ENCODE peak calls at places on chromosome 13, in nine cellular contexts. Z is testis, E is neural progenitor cell, I is uterus, F is transverse colon, D is fibroblast of lung, V is body of pancreas, T is left ventricle myocardium inferior, N is heart right ventricle. P is an unnamed sample.

GRCh38 chr13:97559030-97559429 is 125.1 kb downstream of the RAP2A start:
- DNase-seq in I (no peak), F (no peak), V (no peak), E (no peak), Z (no peak), D (no peak), N (no peak), T (no peak), P (no peak)

GRCh38 chr13:89695343-89696257 is 1651.9 kb upstream of the MIR17HG start:
- DNase-seq in D (peak; percentile 27), E (peak; percentile 60), N (no peak), Z (peak; percentile 61), V (peak; percentile 45), T (no peak), F (peak; percentile 9), I (no peak), P (no peak)

GRCh38 chr13:21672811-21673591 is 2.1 kb downstream of the FGF9 start:
- DNase-seq in I (no peak), T (no peak), Z (no peak), N (no peak), V (peak; percentile 7), D (no peak), F (no peak), E (peak; percentile 20), P (no peak)

GRCh38 chr13:21043898-21044297 is 17.5 kb downstream of the LATS2 start:
- DNase-seq in F (no peak), N (no peak), Z (no peak), V (no peak), E (no peak), I (no peak), T (no peak), D (peak; percentile 88), P (no peak)

GRCh38 chr13:71290963-71291937 is 575.8 kb downstream of the DACH1 start:
- DNase-seq in D (peak; percentile 2), Z (peak; percentile 20), N (no peak), T (no peak), E (no peak), V (peak; percentile 58), I (peak; percentile 26), F (peak; percentile 19), P (no peak)

GRCh38 chr13:53001444-53001843 is 27.2 kb upstream of the OLFM4 start:
- DNase-seq in T (no peak), F (no peak), D (no peak), Z (no peak), N (no peak), E (no peak), I (no peak), V (no peak), P (no peak)

GRCh38 chr13:44331912-44332840 is 41.4 kb upstream of the SERP2 start:
- DNase-seq in E (peak; percentile 31), Z (peak; percentile 76), F (peak; percentile 58), V (peak; percentile 43), D (peak; percentile 96), N (peak; percentile 64), T (peak; percentile 69), I (peak; percentile 96), P (peak; percentile 71)

GRCh38 chr13:75685239-75685697 is 49.1 kb downstream of the LMO7 start:
- DNase-seq in E (peak; percentile 49), F (no peak), Z (no peak), T (no peak), V (no peak), N (no peak), D (peak; percentile 89), I (no peak), P (no peak)

GRCh38 chr13:103350147-103350546 is 283.9 kb upstream of the SLC10A2 start:
- DNase-seq in E (no peak), F (no peak), V (no peak), Z (no peak), D (no peak), I (no peak), N (no peak), T (no peak), P (no peak)

GRCh38 chr13:21232599-21232998 is 56.1 kb downstream of the MRPL57 start:
- DNase-seq in D (no peak), Z (no peak), I (no peak), F (no peak), E (no peak), T (no peak), N (no peak), V (no peak), P (no peak)

GRCh38 chr13:91493442-91493841 is 95.0 kb downstream of the GPC5 start:
- DNase-seq in I (no peak), E (no peak), F (no peak), V (no peak), N (no peak), Z (no peak), T (no peak), D (no peak), P (no peak)

GRCh38 chr13:79481685-79482052 is 714 bp downstream of the NDFIP2 start:
- DNase-seq in N (no peak), I (no peak), Z (no peak), V (peak; percentile 37), T (no peak), E (no peak), D (peak; percentile 24), F (peak; percentile 44), P (no peak)
- TF ChIP-seq CTCF in N (no peak), I (no peak), Z (no peak), V (no peak), T (no peak), E (no peak), D (no peak), F (no peak), P (no peak)

GRCh38 chr13:49545661-49546060 is 39.7 kb downstream of the RCBTB1 start:
- DNase-seq in D (no peak), N (no peak), F (no peak), E (no peak), I (no peak), T (no peak), V (no peak), Z (no peak), P (no peak)

GRCh38 chr13:49546559-49546958 is 38.8 kb downstream of the RCBTB1 start:
- DNase-seq in N (no peak), F (no peak), I (peak; percentile 27), Z (no peak), T (no peak), E (no peak), D (no peak), V (no peak), P (no peak)

GRCh38 chr13:49553888-49554287 is 31.5 kb downstream of the RCBTB1 start:
- DNase-seq in Z (no peak), I (no peak), D (no peak), E (no peak), V (no peak), F (no peak), N (no peak), T (no peak), P (no peak)

GRCh38 chr13:49551245-49551644 is 34.1 kb downstream of the RCBTB1 start:
- DNase-seq in I (no peak), V (no peak), T (no peak), N (no peak), E (no peak), F (no peak), D (no peak), Z (no peak), P (no peak)

DNA sequence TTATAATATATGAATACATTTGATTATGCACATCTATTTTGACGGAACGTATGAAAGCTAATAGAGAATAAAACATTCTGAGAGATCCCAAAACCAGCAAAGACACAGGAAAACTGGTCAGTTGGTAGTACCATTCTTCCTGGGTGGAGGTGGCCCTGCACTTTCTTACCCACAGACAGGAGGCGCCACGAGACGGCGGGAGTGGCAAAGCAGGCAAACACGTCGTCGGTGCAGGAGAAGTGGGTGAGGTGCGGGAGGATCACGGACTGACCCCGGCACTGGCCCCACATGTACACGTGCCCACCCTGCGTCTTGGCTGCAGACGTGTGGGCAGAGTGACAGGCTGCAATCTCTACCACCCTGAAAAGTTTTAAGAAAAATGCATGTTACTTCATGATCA is 36.1 kb downstream of the RCBTB1 start:
- DNase-seq in N (no peak), V (peak; percentile 59), D (no peak), F (no peak), I (no peak), Z (no peak), E (no peak), T (no peak), P (no peak)
- H3K4me1 ChIP-seq in N (no peaks in the 10 kb centered on the region), V (no peaks in the 10 kb centered on the region), D (no peaks in the 10 kb centered on the region), F (no peaks in the 10 kb centered on the region), I (no peaks in the 10 kb centered on the region), Z (no peaks in the 10 kb centered on the region), E (no peaks in the 10 kb centered on the region), T (no peaks in the 10 kb centered on the region), P (no peaks in the 10 kb centered on the region)

GRCh38 chr13:25432686-25433085 is 60.9 kb downstream of the ATP8A2 start:
- DNase-seq in Z (no peak), I (no peak), T (no peak), D (no peak), F (no peak), N (no peak), V (no peak), E (no peak), P (no peak)

GRCh38 chr13:25423831-25424230 is 52.1 kb downstream of the ATP8A2 start:
- DNase-seq in E (no peak), I (no peak), V (no peak), F (no peak), D (no peak), N (no peak), T (no peak), Z (no peak), P (no peak)

DNA sequence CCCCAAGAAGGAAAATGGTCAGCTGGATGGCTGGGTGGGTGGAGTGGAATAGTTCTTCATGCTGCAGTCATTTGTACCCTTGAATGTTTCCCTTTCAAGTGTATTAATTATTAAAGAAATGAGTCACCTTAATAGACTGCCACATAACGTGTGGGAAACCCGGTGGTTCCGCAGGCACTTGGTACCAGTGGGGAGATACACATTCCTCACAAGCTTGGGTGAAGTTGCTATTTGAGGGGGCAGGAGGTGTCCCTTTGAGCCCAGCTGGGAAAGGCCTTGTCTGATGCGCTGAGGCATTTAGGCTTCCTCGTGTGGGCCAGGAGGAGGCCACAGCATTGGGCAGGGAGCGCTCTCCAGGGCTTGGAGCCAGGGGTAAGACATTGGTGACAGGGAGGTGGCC is 57.7 kb downstream of the ATP8A2 start:
- DNase-seq in Z (no peak), F (no peak), V (no peak), D (no peak), I (no peak), E (no peak), N (no peak), T (no peak), P (no peak)
- H3K27ac ChIP-seq in Z (no peak overlapping the region), F (no peak overlapping the region), V (no peak overlapping the region), D (no peak overlapping the region), I (no peak overlapping the region), E (no peak overlapping the region), N (no peak overlapping the region), T (no peak overlapping the region), P (no peak overlapping the region)

DNA sequence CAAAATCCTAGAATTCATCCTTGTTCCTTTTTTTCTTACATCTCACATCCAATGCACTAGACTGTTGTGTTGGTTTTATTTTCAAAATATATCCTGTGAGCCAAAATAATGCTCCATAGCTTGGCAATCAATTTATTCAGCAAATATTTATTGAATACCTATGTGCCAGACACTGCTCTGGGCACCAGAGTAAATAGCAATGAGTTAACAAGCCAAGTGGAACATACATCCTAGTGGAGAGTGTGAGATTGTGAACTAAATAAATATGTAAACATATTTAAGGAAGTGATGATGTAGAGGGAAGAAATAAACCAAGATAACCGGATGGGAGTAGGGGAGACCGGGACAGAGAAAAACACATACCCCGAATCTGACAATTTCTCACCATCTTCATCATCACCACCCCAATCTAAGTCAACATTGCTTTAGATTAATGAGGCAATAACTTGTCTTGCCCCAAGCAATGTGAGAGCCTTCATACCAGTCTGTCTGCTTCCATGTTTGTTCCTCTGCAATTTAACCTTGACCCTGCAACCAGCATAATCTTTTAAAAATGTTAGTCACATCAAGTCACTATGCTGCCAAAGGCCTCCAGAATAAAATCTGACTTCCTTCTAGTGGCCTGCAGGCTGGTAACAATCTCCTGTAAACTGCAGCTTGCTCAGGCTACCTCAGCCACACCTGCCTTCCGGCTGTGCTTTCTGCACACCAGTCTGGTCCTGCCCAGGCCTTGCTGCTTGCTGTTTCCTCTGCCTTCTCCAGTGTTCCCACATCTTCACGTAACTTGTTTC is 199.2 kb downstream of the DLEU7 start:
- DNase-seq in V (no peak), T (no peak), N (no peak), E (no peak), F (no peak), I (no peak), Z (no peak), D (no peak), P (no peak)
- TF ChIP-seq CTCF in V (no peak), T (no peak), N (no peak), E (no peak), F (no peak), I (no peak), Z (no peak), D (no peak), P (no peak)

P was measured in thoracic aorta.